ENCODE peak calls at places on chromosome 2, in six cellular contexts. D, N, E, M, F and I are unnamed samples. For H3K4me1, the result is how much of the 10 kb centered on the place peaks cover.

GRCh38 chr2:23824777-23825212 is 102.1 kb downstream of the ATAD2B start:
- DNase-seq in D (no peak), N (peak), E (no peak), M (peak), F (peak), I (no peak)

GRCh38 chr2:12325806-12326205 is 390.9 kb upstream of the TRIB2 start:
- DNase-seq in D (peak), N (no peak), E (peak), M (no peak), F (no peak), I (no peak)

GRCh38 chr2:1683297-1683696 is 61.0 kb downstream of the PXDN start:
- DNase-seq in D (no peak), N (no peak), E (no peak), M (peak), F (no peak), I (no peak)

GRCh38 chr2:171315781-171316180 is 118.0 kb downstream of the METTL8 start:
- DNase-seq in D (no peak), N (no peak), E (no peak), M (no peak), F (no peak), I (no peak)

GRCh38 chr2:181305151-181306123 is 151.7 kb upstream of the ITGA4 start:
- DNase-seq in D (no peak), N (peak), E (no peak), M (no peak), F (no peak), I (no peak)

GRCh38 chr2:26986576-26986975 is 16.1 kb downstream of the MAPRE3 start:
- DNase-seq in D (no peak), N (no peak), E (no peak), M (no peak), F (no peak), I (no peak)

GRCh38 chr2:222862068-222862914 is 1.5 kb downstream of the ACSL3 start:
- DNase-seq in D (no peak), N (peak), E (peak), M (peak), F (no peak), I (no peak)

GRCh38 chr2:145692971-145693478 is 1173.1 kb upstream of the ZEB2 start:
- DNase-seq in D (peak), N (peak), E (peak), M (no peak), F (no peak), I (no peak)

GRCh38 chr2:122028371-122029102 is 273.1 kb downstream of the TSN start:
- DNase-seq in D (no peak), N (peak), E (no peak), M (no peak), F (no peak), I (no peak)

GRCh38 chr2:215432759-215433594 is 2.9 kb downstream of the FN1 start:
- DNase-seq in D (no peak), N (peak), E (no peak), M (no peak), F (no peak), I (no peak)

GRCh38 chr2:203225423-203226039 is 13.3 kb upstream of the CYP20A1 start:
- DNase-seq in D (no peak), N (peak), E (no peak), M (no peak), F (no peak), I (no peak)

GRCh38 chr2:54903736-54904554 is 146.3 kb downstream of the RTN4 start:
- DNase-seq in D (peak), N (peak), E (peak), M (no peak), F (no peak), I (no peak)

GRCh38 chr2:148926291-148926961 is 51.4 kb downstream of the KIF5C start:
- DNase-seq in D (peak), N (peak), E (peak), M (peak), F (no peak), I (peak)

GRCh38 chr2:95552911-95553310 is 38.9 kb upstream of the TRIM43 start:
- DNase-seq in D (peak), N (peak), E (no peak), M (no peak), F (no peak), I (no peak)

GRCh38 chr2:138201326-138201725 is 237.1 kb downstream of the HNMT start:
- DNase-seq in D (no peak), N (peak), E (no peak), M (no peak), F (no peak), I (no peak)

GRCh38 chr2:11499081-11499743 is 33.3 kb upstream of the E2F6 start:
- DNase-seq in D (no peak), N (no peak), E (no peak), M (peak), F (peak), I (no peak)

GRCh38 chr2:147925886-147926285 is 81.1 kb downstream of the ACVR2A start:
- DNase-seq in D (no peak), N (no peak), E (no peak), M (no peak), F (no peak), I (no peak)

GRCh38 chr2:204343685-204344084 is 201.6 kb upstream of the PARD3B start:
- DNase-seq in D (no peak), N (no peak), E (no peak), M (no peak), F (no peak), I (no peak)

GRCh38 chr2:8076453-8077284 is 605.2 kb upstream of the ID2 start:
- DNase-seq in D (no peak), N (no peak), E (no peak), M (no peak), F (no peak), I (no peak)

GRCh38 chr2:25401307-25402021 is 59.7 kb upstream of the DNMT3A start:
- DNase-seq in D (no peak), N (no peak), E (no peak), M (no peak), F (no peak), I (no peak)

GRCh38 chr2:207731138-207731537 is 19.7 kb downstream of the CCNYL1 start:
- DNase-seq in D (no peak), N (no peak), E (no peak), M (no peak), F (no peak), I (no peak)

GRCh38 chr2:218074031-218074430 is 5.0 kb downstream of the RUFY4 start:
- DNase-seq in D (peak), N (no peak), E (peak), M (no peak), F (peak), I (peak)

GRCh38 chr2:8324164-8324848 is 357.6 kb upstream of the ID2 start:
- DNase-seq in D (no peak), N (no peak), E (no peak), M (no peak), F (no peak), I (no peak)

GRCh38 chr2:191202881-191203397 is 42.3 kb upstream of the MYO1B start:
- DNase-seq in D (no peak), N (peak), E (no peak), M (no peak), F (no peak), I (no peak)

GRCh38 chr2:198376677-198377076 is 572.3 kb downstream of the PLCL1 start:
- DNase-seq in D (no peak), N (peak), E (no peak), M (no peak), F (no peak), I (no peak)

GRCh38 chr2:239928457-239929350 is 96.4 kb downstream of the NDUFA10 start:
- DNase-seq in D (peak), N (peak), E (peak), M (no peak), F (no peak), I (peak)

GRCh38 chr2:26778507-26778906 is 7.3 kb upstream of the CENPA start:
- DNase-seq in D (no peak), N (no peak), E (peak), M (no peak), F (no peak), I (peak)

GRCh38 chr2:97747716-97748115 is 34.3 kb downstream of the ZAP70 start:
- DNase-seq in D (no peak), N (peak), E (no peak), M (no peak), F (no peak), I (no peak)

GRCh38 chr2:9764153-9764778 is 79.0 kb upstream of the TAF1B start:
- DNase-seq in D (no peak), N (no peak), E (no peak), M (no peak), F (no peak), I (no peak)
- H3K4me1 ChIP-seq in D (under half), N (under half), E (under half), M (under half), F (under half), I (under half)

GRCh38 chr2:36561223-36561944 is 36.6 kb downstream of the FEZ2 start:
- DNase-seq in D (no peak), N (peak), E (peak), M (no peak), F (no peak), I (no peak)

GRCh38 chr2:36562973-36563532 is 34.9 kb downstream of the FEZ2 start:
- DNase-seq in D (no peak), N (peak), E (peak), M (no peak), F (no peak), I (no peak)

GRCh38 chr2:36564377-36564930 is 33.5 kb downstream of the FEZ2 start:
- DNase-seq in D (no peak), N (no peak), E (no peak), M (no peak), F (no peak), I (no peak)

GRCh38 chr2:36560726-36561125 is 37.2 kb downstream of the FEZ2 start:
- DNase-seq in D (no peak), N (no peak), E (no peak), M (no peak), F (no peak), I (no peak)

DNA sequence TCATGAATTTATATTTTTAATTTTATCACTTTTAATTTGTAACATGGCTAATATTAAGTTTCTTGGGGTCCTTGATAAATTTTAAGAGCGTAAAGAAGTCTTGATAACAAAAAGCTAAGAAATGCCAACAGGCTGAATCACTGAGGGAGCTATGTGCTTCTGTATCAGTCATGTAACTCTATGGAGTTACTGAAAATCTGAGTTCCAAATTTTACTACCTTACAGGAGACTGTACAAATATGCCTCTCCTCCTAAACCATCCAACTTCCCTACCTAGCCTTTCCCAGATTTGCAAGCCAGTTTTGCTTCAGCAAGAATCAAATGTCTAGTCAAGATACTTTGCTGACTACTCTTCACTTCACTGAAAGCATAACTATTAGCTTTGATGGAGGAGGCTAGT is 35.7 kb downstream of the FEZ2 start:
- DNase-seq in D (no peak), N (peak), E (no peak), M (no peak), F (no peak), I (no peak)
- H3K4me1 ChIP-seq in D (under half), N (half or more), E (under half), M (half or more), F (under half), I (under half)

DNA sequence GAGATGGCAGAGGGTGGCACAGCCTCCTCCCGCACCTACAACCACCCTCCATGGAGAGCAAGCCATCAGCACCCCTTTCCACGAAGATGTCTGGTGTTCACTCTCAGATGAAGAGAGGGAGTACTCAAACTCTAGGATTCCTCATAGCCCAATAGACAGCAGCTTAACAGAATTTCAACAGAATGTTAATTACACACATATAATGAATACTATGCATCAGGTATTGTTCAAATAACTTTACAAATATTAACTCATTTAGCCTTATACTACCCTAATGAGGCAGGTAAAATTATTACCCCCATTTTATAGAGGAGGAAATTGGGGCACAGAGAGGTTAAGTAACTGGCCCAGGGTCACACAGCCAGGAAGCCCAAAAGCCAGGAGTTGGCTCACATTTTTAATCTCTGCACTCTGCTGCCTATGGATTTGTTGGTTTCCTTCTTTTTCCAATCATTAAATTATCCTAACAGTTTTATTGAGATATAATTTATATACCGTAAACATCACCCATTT is 39.0 kb downstream of the HS1BP3 start:
- DNase-seq in D (no peak), N (no peak), E (no peak), M (no peak), F (no peak), I (peak)
- H3K4me1 ChIP-seq in D (half or more), N (under half), E (under half), M (under half), F (under half), I (half or more)

DNA sequence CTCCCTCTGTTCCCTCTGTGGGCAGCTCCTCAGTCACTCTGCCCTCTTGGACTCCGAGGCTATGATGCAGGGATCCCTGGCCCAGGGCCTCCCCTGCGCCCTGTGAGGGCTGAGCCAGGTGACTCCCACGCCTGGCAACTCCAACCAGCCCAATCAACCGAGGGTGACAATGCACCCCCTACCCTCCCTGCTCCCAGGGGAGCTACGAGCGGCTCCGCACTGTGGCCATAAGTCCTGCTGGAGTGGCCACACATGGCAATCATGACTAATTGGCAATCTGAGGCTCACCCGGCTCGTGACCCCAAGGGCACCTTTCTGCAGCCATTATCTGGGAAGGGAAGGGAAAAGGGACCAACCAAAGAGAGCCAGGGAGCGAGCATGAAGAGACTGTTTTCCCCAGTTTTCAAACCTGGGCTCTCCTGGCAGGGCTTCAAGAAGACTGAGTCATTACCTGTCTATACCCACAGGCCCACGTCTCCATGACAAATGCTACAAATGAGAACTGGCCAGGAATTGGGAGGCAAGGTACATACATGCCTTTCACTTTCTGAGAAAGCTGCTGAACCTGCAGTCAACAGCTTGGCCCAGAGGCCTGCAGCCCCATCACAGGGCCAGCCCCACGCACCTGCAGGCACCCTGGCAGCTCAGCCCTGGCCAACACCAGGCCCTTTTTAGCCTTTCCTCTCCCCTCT is 45.1 kb downstream of the RPL31 start:
- DNase-seq in D (peak), N (peak), E (no peak), M (no peak), F (no peak), I (no peak)
- H3K4me1 ChIP-seq in D (under half), N (under half), E (under half), M (under half), F (under half), I (under half)

DNA sequence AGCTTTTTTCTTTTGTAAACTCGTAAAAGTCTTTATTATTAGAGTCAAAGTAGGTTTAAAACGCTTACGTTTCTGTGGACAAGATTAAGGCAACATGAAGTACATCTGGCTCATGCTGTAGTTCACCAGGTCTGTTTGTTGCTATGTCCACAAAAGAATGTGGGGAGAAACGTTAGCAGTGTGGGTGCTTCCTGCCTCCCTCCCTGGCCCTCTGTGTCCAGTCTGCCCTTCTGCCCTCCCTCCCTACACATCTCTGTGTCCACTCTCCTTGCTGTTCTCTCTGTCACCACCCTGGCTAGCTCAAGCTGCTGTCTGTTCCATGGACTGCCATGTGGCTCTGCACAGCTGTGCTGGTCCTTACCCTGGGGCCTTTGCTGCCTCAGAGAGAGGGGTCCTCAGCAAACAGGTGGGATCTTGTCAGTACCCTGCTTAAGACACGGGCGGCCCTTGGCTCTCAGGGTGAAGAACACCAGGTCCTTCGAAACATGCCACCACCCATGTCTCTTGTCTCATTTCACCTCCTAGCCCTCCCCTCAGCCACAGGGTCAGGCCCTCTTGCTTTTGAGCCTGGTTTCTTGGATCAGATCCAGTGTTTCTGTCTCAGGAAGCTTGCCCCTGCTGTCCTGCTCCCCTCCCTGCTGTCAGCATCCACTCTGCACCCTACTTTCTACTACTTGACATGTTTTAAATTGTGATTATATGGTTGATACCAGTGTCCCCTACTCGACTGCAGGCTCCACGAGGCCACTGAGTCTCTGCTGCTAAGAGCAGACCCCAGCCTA is 79.2 kb downstream of the LIMS1 start:
- DNase-seq in D (no peak), N (no peak), E (no peak), M (peak), F (no peak), I (no peak)
- H3K4me1 ChIP-seq in D (half or more), N (under half), E (under half), M (under half), F (under half), I (half or more)